ENCODE peak calls at places on chromosomes 2 and 18, in nine cellular contexts. S, V, U, K, O, L, G, D and J are unnamed samples.

GRCh38 chr2:71791051-71791450 is 337.7 kb downstream of the DYSF start:
- DNase-seq in S (no peak), V (no peak), U (no peak), K (no peak), O (no peak), L (no peak), G (no peak), D (no peak), J (no peak)

GRCh38 chr2:16664052-16664731 is 1.4 kb downstream of the CYRIA start:
- DNase-seq in S (no peak), V (peak), U (peak), K (no peak), O (peak), L (peak), G (peak), D (no peak), J (peak)

GRCh38 chr2:43837033-43837432 is 1.6 kb downstream of the ABCG5 start:
- DNase-seq in S (no peak), V (no peak), U (no peak), K (no peak), O (no peak), L (no peak), G (no peak), D (no peak), J (no peak)

GRCh38 chr2:30512243-30512866 is 65.3 kb downstream of the LCLAT1 start:
- DNase-seq in S (no peak), V (no peak), U (no peak), K (no peak), O (no peak), L (no peak), G (no peak), D (no peak), J (no peak)

GRCh38 chr2:186209532-186209931 is 276.5 kb upstream of the ZC3H15 start:
- DNase-seq in S (no peak), V (no peak), U (no peak), K (no peak), O (no peak), L (no peak), G (no peak), D (no peak), J (no peak)

GRCh38 chr2:25281581-25281980 is 60.1 kb downstream of the DNMT3A start:
- DNase-seq in S (no peak), V (no peak), U (no peak), K (no peak), O (no peak), L (no peak), G (no peak), D (no peak), J (no peak)

GRCh38 chr2:206353685-206354084 is 79.2 kb downstream of the ZDBF2 start:
- DNase-seq in S (no peak), V (no peak), U (no peak), K (no peak), O (no peak), L (peak), G (no peak), D (no peak), J (peak)

GRCh38 chr2:168687314-168687713 is 115.1 kb upstream of the NOSTRIN start:
- DNase-seq in S (peak), V (no peak), U (peak), K (no peak), O (no peak), L (peak), G (no peak), D (peak), J (no peak)

GRCh38 chr2:135662088-135662487 is 79.6 kb upstream of the UBXN4 start:
- DNase-seq in S (no peak), V (no peak), U (no peak), K (no peak), O (no peak), L (peak), G (no peak), D (peak), J (no peak)

GRCh38 chr18:23238651-23239349 is 103.5 kb downstream of the CABLES1 start:
- DNase-seq in S (no peak), V (no peak), U (no peak), K (no peak), O (no peak), L (peak), G (no peak), D (no peak), J (no peak)

GRCh38 chr2:204665244-204665643 is 120.0 kb downstream of the PARD3B start:
- DNase-seq in S (no peak), V (no peak), U (no peak), K (no peak), O (no peak), L (peak), G (no peak), D (no peak), J (no peak)

GRCh38 chr18:78873916-78874505 is 105.6 kb upstream of the SALL3 start:
- DNase-seq in S (no peak), V (no peak), U (no peak), K (no peak), O (no peak), L (no peak), G (no peak), D (no peak), J (no peak)

GRCh38 chr2:141498561-141498960 is 632.3 kb downstream of the LRP1B start:
- DNase-seq in S (no peak), V (no peak), U (no peak), K (no peak), O (no peak), L (no peak), G (no peak), D (no peak), J (no peak)

GRCh38 chr2:12816379-12817306 is 99.9 kb downstream of the TRIB2 start:
- DNase-seq in S (no peak), V (no peak), U (no peak), K (no peak), O (no peak), L (peak), G (no peak), D (no peak), J (no peak)

GRCh38 chr2:213763358-213763757 is 479.1 kb downstream of the SPAG16 start:
- DNase-seq in S (no peak), V (no peak), U (no peak), K (no peak), O (no peak), L (no peak), G (no peak), D (no peak), J (no peak)

GRCh38 chr2:213766465-213766891 is 482.2 kb downstream of the SPAG16 start:
- DNase-seq in S (no peak), V (peak), U (peak), K (no peak), O (no peak), L (peak), G (no peak), D (no peak), J (peak)

GRCh38 chr2:213764849-213765248 is 480.6 kb downstream of the SPAG16 start:
- DNase-seq in S (no peak), V (no peak), U (no peak), K (no peak), O (no peak), L (no peak), G (no peak), D (no peak), J (no peak)

GRCh38 chr2:213763963-213764362 is 479.7 kb downstream of the SPAG16 start:
- DNase-seq in S (no peak), V (no peak), U (no peak), K (no peak), O (no peak), L (no peak), G (no peak), D (no peak), J (no peak)

GRCh38 chr2:213766062-213766461 is 481.8 kb downstream of the SPAG16 start:
- DNase-seq in S (no peak), V (no peak), U (no peak), K (no peak), O (no peak), L (no peak), G (no peak), D (no peak), J (no peak)
- TF ChIP-seq CTCF in S (no peak), V (no peak), U (no peak), K (no peak), O (no peak), L (no peak), G (no peak), D (no peak), J (no peak)

GRCh38 chr2:136871424-136871823 is 106.1 kb downstream of the THSD7B start:
- DNase-seq in S (no peak), V (no peak), U (no peak), K (no peak), O (no peak), L (no peak), G (no peak), D (no peak), J (no peak)

DNA sequence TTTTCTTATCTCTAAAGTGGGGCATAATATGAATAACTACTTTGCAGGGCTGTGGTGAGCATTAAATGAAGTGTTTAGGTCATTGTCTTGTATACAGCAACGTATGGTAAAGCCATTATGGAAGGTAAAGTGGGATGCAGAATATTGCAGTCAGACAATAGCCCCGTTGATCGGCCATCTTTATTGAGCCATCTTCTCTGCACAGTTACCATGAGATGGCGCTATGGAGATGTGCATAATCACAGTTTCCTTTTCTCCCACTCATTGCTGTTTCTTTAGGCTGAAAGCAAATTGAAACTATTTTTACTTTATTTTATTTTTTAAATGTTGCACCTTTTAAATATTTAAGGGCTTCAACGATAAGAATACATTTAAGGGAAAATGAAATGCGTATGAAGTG is 108.9 kb downstream of the THSD7B start:
- DNase-seq in S (no peak), V (no peak), U (no peak), K (no peak), O (no peak), L (peak), G (no peak), D (peak), J (no peak)
- TF ChIP-seq CTCF in S (no peak), V (no peak), U (no peak), K (no peak), O (no peak), L (peak), G (peak), D (no peak), J (peak)

GRCh38 chr2:64562148-64562784 is 38.1 kb downstream of the AFTPH start:
- DNase-seq in S (no peak), V (no peak), U (peak), K (no peak), O (no peak), L (peak), G (no peak), D (no peak), J (no peak)
- TF ChIP-seq CTCF in S (no peak), V (no peak), U (peak), K (no peak), O (peak), L (peak), G (peak), D (peak), J (peak)

DNA sequence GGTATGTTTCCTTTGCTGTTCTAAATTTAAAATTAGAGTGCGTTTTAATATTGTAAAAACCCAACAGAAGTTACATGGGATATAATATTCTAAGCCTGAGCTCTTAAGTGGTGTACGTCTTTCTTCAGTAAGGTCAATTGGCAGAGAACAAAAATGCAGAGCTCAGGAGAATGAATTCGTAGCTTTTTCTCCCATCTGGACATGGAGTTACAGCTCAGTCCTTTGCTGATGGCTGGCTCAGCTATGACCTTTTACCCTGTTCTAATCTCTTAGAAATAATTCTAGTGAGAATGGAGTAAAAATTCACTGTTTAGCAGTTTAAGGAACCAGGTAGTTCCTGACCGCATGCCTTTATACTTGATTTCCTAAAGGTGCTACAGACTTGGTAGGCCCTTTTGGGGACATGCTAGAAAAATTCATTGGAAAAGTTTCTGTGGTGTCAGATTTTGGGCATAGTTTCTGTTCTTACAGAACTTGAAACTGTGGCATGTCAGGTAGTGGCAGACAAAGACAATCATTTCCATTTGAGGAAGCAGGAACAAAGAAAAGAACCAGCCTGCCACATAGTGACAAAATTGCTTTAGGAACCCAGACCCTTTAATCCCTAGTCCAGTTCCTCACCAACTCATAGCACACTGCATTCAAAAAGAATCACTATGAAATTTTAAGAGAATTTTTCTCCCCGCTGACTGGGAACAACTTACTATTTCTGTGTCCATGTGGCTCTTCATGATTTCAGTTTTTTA is 566.8 kb upstream of the ZNF804A start:
- DNase-seq in S (no peak), V (no peak), U (no peak), K (no peak), O (no peak), L (no peak), G (no peak), D (no peak), J (no peak)
- TF ChIP-seq CTCF in S (no peak), V (no peak), U (no peak), K (no peak), O (no peak), L (no peak), G (no peak), D (no peak), J (peak)